ENCODE peak calls at places on chromosomes 11 and 22, in four cellular contexts. V, Q, F and H are unnamed samples.
A peak's percentile ranks its signal among the peaks of the same experiment; 100 is the strongest.

GRCh38 chr22:41410311-41410751 is 28.6 kb downstream of the TEF start:
- DNase-seq in V (no peak), Q (no peak), F (no peak), H (no peak)

GRCh38 chr11:553083-553948 is 7.2 kb downstream of the LMNTD2 start:
- DNase-seq in Q (no peak), V (no peak), F (no peak), H (no peak)

GRCh38 chr11:93288079-93288478 is 42.5 kb upstream of the DEUP1 start:
- DNase-seq in F (no peak), Q (no peak), V (no peak), H (peak; percentile 44)

GRCh38 chr11:12019867-12020416 is 11.5 kb upstream of the DKK3 start:
- DNase-seq in F (no peak), V (no peak), Q (no peak), H (no peak)

GRCh38 chr22:24201681-24202590 is 20.6 kb downstream of the SUSD2 start:
- DNase-seq in V (no peak), F (no peak), Q (peak; percentile 39), H (no peak)

GRCh38 chr22:43273902-43274484 is 69.2 kb downstream of the SCUBE1 start:
- DNase-seq in V (peak; percentile 70), Q (peak; percentile 47), F (peak; percentile 64), H (peak; percentile 13)

GRCh38 chr11:76589477-76589876 is 81.1 kb downstream of the LRRC32 start:
- DNase-seq in F (no peak), Q (no peak), V (no peak), H (no peak)

GRCh38 chr22:37639771-37640590 is 512 bp downstream of the SH3BP1 start:
- DNase-seq in F (peak; percentile 63), V (peak; percentile 42), Q (no peak), H (no peak)

GRCh38 chr11:120128392-120129172 is 9.3 kb downstream of the TRIM29 start:
- DNase-seq in Q (peak; percentile 18), V (no peak), F (no peak), H (no peak)

GRCh38 chr11:126338346-126339055 is 17.0 kb upstream of the ST3GAL4 start:
- DNase-seq in F (no peak), V (no peak), Q (no peak), H (no peak)

GRCh38 chr11:61951484-61952135 is 1.5 kb downstream of the BEST1 start:
- DNase-seq in V (no peak), Q (no peak), F (peak; percentile 3), H (no peak)

GRCh38 chr11:70644343-70645060 is 246.2 kb downstream of the CTTN start:
- DNase-seq in Q (no peak), F (no peak), V (no peak), H (no peak)

DNA sequence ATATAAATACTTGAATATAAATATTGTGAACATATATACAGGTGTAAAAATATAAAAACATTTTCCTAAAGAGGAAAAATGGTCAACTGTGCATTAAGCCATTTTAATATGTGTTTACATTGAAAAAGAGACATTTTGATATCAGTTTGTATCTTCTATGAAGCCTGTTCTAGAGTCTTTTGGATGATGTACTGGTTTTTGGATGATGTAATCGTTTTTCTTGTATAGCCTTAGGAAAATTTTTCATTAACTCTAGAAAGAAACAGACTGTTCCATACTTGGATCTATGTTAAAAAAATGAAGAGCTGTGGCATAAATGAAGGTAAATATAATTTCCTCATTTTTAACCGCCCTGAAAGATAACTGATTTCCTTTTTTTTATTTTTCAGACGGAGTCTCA is 39.6 kb upstream of the RDX start:
- DNase-seq in F (no peak), V (no peak), Q (no peak), H (no peak)
- TF ChIP-seq CBFB in F (no peak), V (no peak), Q (no peak), H (no peak)

GRCh38 chr11:64224891-64225607 is 937 bp downstream of the TRPT1 start:
- DNase-seq in Q (no peak), V (no peak), F (no peak), H (no peak)

GRCh38 chr11:64223001-64223651 is 2.9 kb downstream of the TRPT1 start:
- DNase-seq in F (no peak), Q (no peak), V (no peak), H (no peak)

GRCh38 chr11:64225608-64226506 is at the start of the genes NUDT22 and TRPT1:
- DNase-seq in Q (peak; percentile 77), F (peak; percentile 85), V (peak; percentile 89), H (no peak)

GRCh38 chr11:64222651-64223000 is 3.4 kb downstream of the TRPT1 start:
- DNase-seq in F (no peak), Q (no peak), V (no peak), H (no peak)

GRCh38 chr11:64224151-64224890 is 1.7 kb downstream of the TRPT1 start:
- DNase-seq in Q (no peak), F (no peak), V (no peak), H (no peak)
- TF ChIP-seq CBFB in Q (no peak), F (no peak), V (no peak), H (no peak)

DNA sequence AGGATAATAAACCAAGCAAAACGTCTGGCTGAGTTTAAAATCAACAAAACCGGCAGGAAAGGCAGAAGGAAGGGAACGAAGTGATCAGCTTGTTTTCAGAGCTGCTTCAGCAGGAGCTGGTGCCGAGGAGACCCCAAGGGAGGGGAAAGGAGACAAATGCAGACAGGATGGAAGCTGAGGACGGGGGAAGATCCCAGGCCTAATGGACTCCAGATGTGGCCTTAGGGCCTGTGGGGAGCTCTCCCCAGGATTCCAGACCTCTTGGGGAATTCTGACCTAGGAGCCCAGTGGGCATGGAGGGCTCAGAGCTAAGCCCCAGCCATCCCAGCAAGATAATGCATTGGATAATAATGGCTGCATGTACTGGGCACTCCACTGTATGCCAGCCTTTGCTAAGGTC is 211.4 kb upstream of the NARS2 start:
- DNase-seq in F (no peak), V (no peak), Q (no peak), H (no peak)
- TF ChIP-seq CBFB in F (no peak), V (no peak), Q (no peak), H (no peak)

DNA sequence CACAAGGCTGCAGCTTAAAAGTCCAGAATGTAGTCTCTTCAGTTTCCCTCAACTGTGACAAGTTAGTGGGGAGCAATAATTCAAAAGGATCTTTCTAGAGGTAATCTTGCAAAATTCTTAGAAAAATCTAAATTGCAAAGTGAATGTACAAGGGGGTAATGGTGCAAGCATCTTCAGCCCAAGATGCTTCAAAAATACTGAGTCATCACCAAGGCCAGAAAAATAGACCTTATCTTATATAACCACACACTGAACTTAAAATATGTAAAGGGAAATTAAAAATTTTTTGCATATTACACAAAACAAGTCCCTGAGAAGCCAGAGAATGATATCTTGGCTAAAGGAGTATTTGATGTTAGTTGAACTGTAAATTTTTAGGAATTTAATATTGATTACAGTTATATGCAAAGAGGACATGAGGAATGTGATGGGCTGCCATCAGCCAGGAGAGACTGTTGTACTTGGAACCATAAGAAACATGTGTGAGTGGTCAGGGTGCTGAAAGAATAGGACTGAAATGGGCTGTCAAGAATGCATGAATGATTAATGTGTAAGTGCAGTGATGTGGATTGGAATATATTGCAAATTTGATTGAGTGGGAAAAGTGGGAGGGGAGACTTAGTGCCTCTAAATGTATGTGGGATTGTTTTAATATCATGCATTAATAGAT is 85.7 kb upstream of the LIN7C start:
- DNase-seq in Q (no peak), F (no peak), V (no peak), H (no peak)
- TF ChIP-seq CBFB in Q (no peak), F (no peak), V (no peak), H (no peak)

DNA sequence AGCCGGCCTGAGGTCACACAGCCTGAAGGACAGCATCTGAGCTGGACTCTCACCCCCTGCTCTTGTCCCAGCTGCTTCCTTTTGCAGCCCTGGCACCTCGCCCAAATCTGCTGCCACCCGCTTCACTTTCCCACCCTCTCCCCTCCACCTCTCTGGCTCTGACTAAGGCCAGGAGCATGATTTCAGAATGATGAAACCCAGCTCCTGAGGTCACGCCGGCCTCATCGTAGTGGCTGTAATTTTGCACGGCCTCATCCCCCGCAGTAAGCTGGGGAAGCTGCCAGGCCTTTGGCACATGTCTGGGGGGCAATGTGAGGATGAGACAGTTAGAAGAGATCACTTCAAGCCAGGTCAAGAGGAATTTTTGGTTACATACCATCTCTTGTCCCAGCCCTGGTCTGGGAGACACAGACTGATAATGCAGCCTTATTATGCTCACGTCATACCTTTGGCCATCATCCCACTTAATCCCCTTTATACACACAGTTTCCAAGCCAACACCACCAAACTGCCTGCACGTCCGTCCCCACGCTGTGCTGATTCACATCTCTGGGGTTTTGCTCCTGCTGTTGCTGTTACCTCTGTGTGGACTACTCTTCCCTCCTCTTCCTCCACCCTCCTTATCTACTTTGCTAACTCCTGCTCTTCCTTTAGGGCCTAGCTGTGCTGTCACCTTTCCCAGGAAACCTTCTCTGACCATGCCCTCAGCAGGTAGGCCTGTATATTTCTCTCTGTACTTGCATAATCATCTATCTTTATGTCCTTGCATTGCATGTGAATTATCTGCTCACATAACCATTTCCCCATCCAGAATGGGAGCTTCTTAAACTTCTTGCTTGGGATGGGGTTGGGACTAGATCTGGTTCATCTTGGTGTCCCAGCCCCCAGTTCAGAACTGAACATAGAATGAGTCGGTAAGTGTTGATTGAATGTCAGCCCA is 58.0 kb downstream of the CHRDL2 start:
- DNase-seq in F (no peak), Q (no peak), V (no peak), H (no peak)
- TF ChIP-seq CBFB in F (peak; percentile 49), Q (no peak), V (no peak), H (no peak)